ENCODE peak calls at places on chromosomes 6 and 20, in five cellular contexts. U is A549, A is heart right ventricle, C is cardiac fibroblast, Q is IMR-90. R is an unnamed sample.

GRCh38 chr20:59776059-59776603 is 157.3 kb downstream of the SYCP2 start:
- DNase-seq in U (no peak), A (no peak), C (no peak), Q (no peak), R (no peak)

GRCh38 chr6:169073311-169073710 is 180.3 kb downstream of the THBS2 start:
- DNase-seq in U (no peak), A (no peak), C (peak), Q (peak), R (peak)

GRCh38 chr6:166959906-166960608 is 3.7 kb upstream of the RNASET2 start:
- DNase-seq in U (no peak), A (no peak), C (no peak), Q (no peak), R (no peak)

GRCh38 chr6:474454-475185 is 83.1 kb downstream of the IRF4 start:
- DNase-seq in U (no peak), A (no peak), C (no peak), Q (no peak), R (no peak)

GRCh38 chr6:28758818-28759235 is 165.0 kb downstream of the TRIM27 start:
- DNase-seq in U (no peak), A (no peak), C (no peak), Q (no peak), R (no peak)

GRCh38 chr6:41713161-41713649 is 22.2 kb downstream of the TFEB start:
- DNase-seq in U (peak), A (peak), C (peak), Q (peak), R (no peak)

GRCh38 chr6:40922281-40922680 is 116.7 kb downstream of the UNC5CL start:
- DNase-seq in U (no peak), A (no peak), C (no peak), Q (peak), R (no peak)

GRCh38 chr6:42136508-42137191 is 5.8 kb downstream of the C6orf132 start:
- DNase-seq in U (peak), A (no peak), C (peak), Q (peak), R (peak)

GRCh38 chr6:93779086-93779858 is 359.9 kb upstream of the EPHA7 start:
- DNase-seq in U (no peak), A (peak), C (peak), Q (no peak), R (no peak)

GRCh38 chr6:73657201-73657600 is 3.4 kb upstream of the SLC17A5 start:
- DNase-seq in U (no peak), A (no peak), C (no peak), Q (no peak), R (peak)

GRCh38 chr6:145267076-145267867 is 468.0 kb downstream of the EPM2A start:
- DNase-seq in U (no peak), A (no peak), C (no peak), Q (no peak), R (no peak)

GRCh38 chr6:17589402-17590116 is 10.5 kb upstream of the FAM8A1 start:
- DNase-seq in U (peak), A (no peak), C (peak), Q (peak), R (no peak)

GRCh38 chr20:19552144-19552895 is 205.7 kb upstream of the RIN2 start:
- DNase-seq in U (peak), A (no peak), C (peak), Q (peak), R (no peak)

GRCh38 chr6:32149577-32149845 is 2.2 kb downstream of the PRRT1 start:
- DNase-seq in U (no peak), A (no peak), C (no peak), Q (no peak), R (no peak)

GRCh38 chr6:169826697-169827096 is 75.3 kb downstream of the ERMARD start:
- DNase-seq in U (no peak), A (no peak), C (no peak), Q (no peak), R (no peak)

GRCh38 chr6:96212076-96212475 is 196.3 kb downstream of the FUT9 start:
- DNase-seq in U (no peak), A (no peak), C (no peak), Q (no peak), R (no peak)

GRCh38 chr6:36716476-36717093 is 19.0 kb downstream of the RAB44 start:
- DNase-seq in U (no peak), A (no peak), C (no peak), Q (no peak), R (no peak)

GRCh38 chr6:163707385-163708355 is 293.2 kb downstream of the QKI start:
- DNase-seq in U (no peak), A (no peak), C (no peak), Q (no peak), R (no peak)

GRCh38 chr20:49290608-49291191 is 12.8 kb upstream of the ZNFX1 start:
- DNase-seq in U (no peak), A (no peak), C (no peak), Q (no peak), R (no peak)

GRCh38 chr20:46132705-46133120 is 14.6 kb downstream of the CD40 start:
- DNase-seq in U (peak), A (peak), C (peak), Q (peak), R (peak)

GRCh38 chr6:19472850-19473249 is 364.3 kb upstream of the ID4 start:
- DNase-seq in U (no peak), A (no peak), C (no peak), Q (no peak), R (no peak)

GRCh38 chr6:25012657-25013056 is 76.9 kb upstream of the RIPOR2 start:
- DNase-seq in U (no peak), A (no peak), C (peak), Q (peak), R (no peak)

GRCh38 chr20:15138548-15139126 is 801.2 kb upstream of the FLRT3 start:
- DNase-seq in U (no peak), A (no peak), C (no peak), Q (no peak), R (no peak)

R was measured in LoVo.